ENCODE peak calls at places on chromosomes 7 and 10, in four cellular contexts. S is HepG2, O is fibroblast of lung, X is GM23248. K is an unnamed sample. For H3K4me1, the result is how much of the 10 kb centered on the place peaks cover.

GRCh38 chr10:85222300-85222699 is 893.9 kb downstream of the CCSER2 start:
- DNase-seq in S (no peak), X (no peak), O (no peak), K (no peak)

GRCh38 chr10:101834341-101834740 is 9.3 kb downstream of the KCNIP2 start:
- DNase-seq in O (no peak), X (no peak), S (no peak), K (no peak)

GRCh38 chr10:7488418-7488829 is 77.6 kb upstream of the SFMBT2 start:
- DNase-seq in X (peak), O (peak), S (peak), K (no peak)

GRCh38 chr10:58180633-58181032 is 87.1 kb downstream of the IPMK start:
- DNase-seq in X (peak), O (no peak), S (no peak), K (no peak)

GRCh38 chr10:75464478-75465090 is 33.2 kb downstream of the LRMDA start:
- DNase-seq in X (no peak), O (no peak), S (no peak), K (no peak)

GRCh38 chr7:107047902-107048782 is 3.6 kb downstream of the PRKAR2B start:
- DNase-seq in X (no peak), O (peak), S (no peak), K (no peak)

GRCh38 chr7:101243786-101244384 is 996 bp downstream of the FIS1 start:
- DNase-seq in S (no peak), O (peak), X (peak), K (peak)

GRCh38 chr7:43825391-43825808 is 43.9 kb downstream of the MRPS24 start:
- DNase-seq in S (no peak), X (no peak), O (no peak), K (no peak)

GRCh38 chr7:81029523-81029922 is 110.7 kb upstream of the SEMA3C start:
- DNase-seq in X (no peak), O (no peak), S (no peak), K (no peak)

GRCh38 chr10:10807106-10807505 is 210.6 kb upstream of the CELF2 start:
- DNase-seq in S (no peak), X (no peak), O (no peak), K (no peak)

GRCh38 chr7:100119701-100120517 is 475 bp downstream of the CNPY4 start:
- DNase-seq in S (peak), X (peak), O (peak), K (peak)

GRCh38 chr10:90222372-90222771 is 521.0 kb downstream of the KIF20B start:
- DNase-seq in X (peak), S (no peak), O (peak), K (no peak)

GRCh38 chr10:97016728-97017473 is 168.9 kb downstream of the SLIT1 start:
- DNase-seq in X (no peak), S (no peak), O (peak), K (no peak)

GRCh38 chr7:101678713-101679112 is 49.6 kb upstream of the MYL10 start:
- DNase-seq in S (no peak), O (peak), X (peak), K (no peak)

GRCh38 chr7:157809863-157810851 is 473.4 kb downstream of the DNAJB6 start:
- DNase-seq in O (no peak), X (no peak), S (no peak), K (no peak)

GRCh38 chr10:75395171-75395954 is 6.2 kb downstream of the ZNF503 start:
- DNase-seq in X (peak), O (peak), S (no peak), K (peak)

GRCh38 chr7:72538856-72539255 is 126.7 kb upstream of the CALN1 start:
- DNase-seq in O (peak), X (no peak), S (peak), K (no peak)

GRCh38 chr10:31374146-31374696 is 55.2 kb downstream of the ZEB1 start:
- DNase-seq in X (peak), S (no peak), O (peak), K (no peak)

GRCh38 chr10:84156768-84157167 is 16.8 kb upstream of the GPR15LG start:
- DNase-seq in O (no peak), X (peak), S (no peak), K (no peak)

GRCh38 chr10:70052462-70053211 is at the start of gene MACROH2A2:
- DNase-seq in X (peak), S (peak), O (peak), K (peak)

GRCh38 chr10:3623746-3624145 is 161.3 kb downstream of the KLF6 start:
- DNase-seq in X (peak), O (peak), S (peak), K (no peak)

GRCh38 chr7:106968160-106968559 is 76.3 kb upstream of the PRKAR2B start:
- DNase-seq in S (no peak), X (no peak), O (no peak), K (no peak)

GRCh38 chr7:29146888-29147609 is 712 bp upstream of the CPVL start:
- DNase-seq in X (peak), S (peak), O (peak), K (peak)

GRCh38 chr7:29282819-29283414 is 88.3 kb downstream of the CHN2 start:
- DNase-seq in X (no peak), S (no peak), O (no peak), K (no peak)

GRCh38 chr7:102321351-102322201 is 34.7 kb downstream of the SPDYE6 start:
- DNase-seq in X (peak), O (no peak), S (no peak), K (peak)

GRCh38 chr7:29442146-29442545 is 121.5 kb upstream of the PRR15 start:
- DNase-seq in X (peak), O (peak), S (no peak), K (no peak)

GRCh38 chr10:131101011-131101410 is 210.5 kb downstream of the TCERG1L start:
- DNase-seq in X (no peak), O (no peak), S (no peak), K (no peak)

GRCh38 chr7:126657599-126658358 is 595.0 kb downstream of the GRM8 start:
- DNase-seq in O (no peak), X (no peak), S (peak), K (no peak)

GRCh38 chr7:95141755-95142154 is 182.6 kb downstream of the PON1 start:
- DNase-seq in S (no peak), X (peak), O (peak), K (no peak)

GRCh38 chr7:121872831-121873764 is at the start of gene PTPRZ1:
- DNase-seq in S (no peak), O (peak), X (peak), K (peak)

GRCh38 chr10:62795750-62796149 is 8.8 kb upstream of the ADO start:
- DNase-seq in X (no peak), S (no peak), O (no peak), K (no peak)

GRCh38 chr7:37982423-37982822 is 62.0 kb downstream of the EPDR1 start:
- DNase-seq in O (peak), X (no peak), S (no peak), K (no peak)

GRCh38 chr10:2145486-2145885 is 408.2 kb upstream of the ADARB2 start:
- DNase-seq in S (no peak), X (no peak), O (no peak), K (no peak)

GRCh38 chr7:156943091-156944041 is 6.1 kb upstream of the NOM1 start:
- DNase-seq in X (peak), O (no peak), S (no peak), K (no peak)

GRCh38 chr10:15313844-15314243 is 57.2 kb downstream of the FAM171A1 start:
- DNase-seq in O (no peak), S (no peak), X (no peak), K (no peak)

GRCh38 chr10:22774102-22774501 is 59.7 kb upstream of the PIP4K2A start:
- DNase-seq in S (no peak), X (no peak), O (no peak), K (no peak)
- H3K27ac ChIP-seq in S (no peak), X (no peak), O (no peak), K (no peak)

GRCh38 chr10:95415631-95416031 is 124.8 kb upstream of the PDLIM1 start:
- DNase-seq in X (peak), S (no peak), O (no peak), K (no peak)
- H3K4me1 ChIP-seq in X (under half), S (under half), O (under half), K (under half)

GRCh38 chr10:68095176-68095575 is 14.1 kb upstream of the MYPN start:
- DNase-seq in X (peak), O (peak), S (no peak), K (no peak)
- H3K9ac ChIP-seq in X (peak), O (no peak), S (no peak), K (no peak)

DNA sequence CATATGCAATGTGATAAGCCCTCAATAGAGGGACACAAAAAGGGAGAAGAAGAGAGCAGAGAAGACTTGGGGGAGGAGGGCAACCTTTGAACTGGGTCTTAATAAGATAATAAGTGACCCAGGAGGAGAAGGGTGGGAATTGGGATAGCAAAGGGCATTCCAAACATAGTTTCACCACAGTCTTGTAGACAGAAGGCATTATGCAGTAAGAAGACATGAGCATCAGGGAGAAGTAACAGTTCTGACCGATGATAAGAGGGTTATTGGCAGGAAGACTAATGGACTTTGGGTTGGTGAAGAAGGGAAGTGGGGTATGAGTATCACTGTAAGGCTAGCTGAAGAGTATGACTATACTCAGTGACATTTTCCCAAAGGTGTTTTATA is 63.6 kb downstream of the TES start:
- DNase-seq in S (no peak), X (no peak), O (no peak), K (no peak)
- H3K27ac ChIP-seq in S (no peak), X (no peak), O (peak), K (no peak)

GRCh38 chr7:149280151-149280550 is 18.2 kb downstream of the ZNF783 start:
- DNase-seq in X (no peak), O (no peak), S (no peak), K (no peak)

GRCh38 chr7:149280661-149281507 is 18.9 kb downstream of the ZNF783 start:
- DNase-seq in O (no peak), S (no peak), X (no peak), K (no peak)

GRCh38 chr7:149277871-149278270 is 15.9 kb downstream of the ZNF783 start:
- DNase-seq in S (no peak), X (no peak), O (no peak), K (no peak)

GRCh38 chr7:149278396-149278795 is 16.4 kb downstream of the ZNF783 start:
- DNase-seq in O (no peak), X (no peak), S (no peak), K (no peak)

GRCh38 chr7:149279111-149279743 is 17.2 kb downstream of the ZNF783 start:
- DNase-seq in X (no peak), O (no peak), S (no peak), K (no peak)
- H3K4me1 ChIP-seq in X (under half), O (under half), S (under half), K (under half)

DNA sequence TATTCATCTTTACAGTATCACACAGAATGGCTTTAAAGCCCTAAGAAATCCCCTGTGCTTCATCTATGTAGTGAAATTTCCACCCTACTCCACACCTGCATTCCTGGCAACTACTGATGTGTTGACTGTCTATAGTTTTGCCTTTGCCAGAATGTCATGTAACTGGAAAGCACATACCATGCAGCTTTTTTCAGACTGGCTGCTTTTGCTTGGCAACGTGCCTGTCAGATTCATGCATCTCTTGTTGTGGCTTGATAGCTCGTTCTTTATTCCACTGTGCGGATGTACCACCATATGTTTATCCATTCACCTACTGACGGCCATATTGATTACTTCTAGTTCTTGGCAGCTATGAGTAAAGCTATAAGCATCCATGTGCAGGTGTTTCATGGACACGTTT is 30.6 kb downstream of the RBM17 start:
- DNase-seq in X (no peak), S (no peak), O (peak), K (no peak)
- H3K9ac ChIP-seq in X (no peak), S (no peak), O (no peak), K (no peak)

GRCh38 chr10:13502384-13502783 is 26.4 kb downstream of the BEND7 start:
- DNase-seq in X (no peak), O (no peak), S (no peak), K (no peak)

GRCh38 chr10:13500201-13500600 is 28.6 kb downstream of the BEND7 start:
- DNase-seq in X (no peak), S (peak), O (no peak), K (no peak)

GRCh38 chr10:13496164-13496563 is 32.6 kb downstream of the BEND7 start:
- DNase-seq in X (no peak), O (no peak), S (no peak), K (no peak)

GRCh38 chr10:13496931-13497330 is 31.9 kb downstream of the BEND7 start:
- DNase-seq in X (no peak), S (no peak), O (no peak), K (no peak)

DNA sequence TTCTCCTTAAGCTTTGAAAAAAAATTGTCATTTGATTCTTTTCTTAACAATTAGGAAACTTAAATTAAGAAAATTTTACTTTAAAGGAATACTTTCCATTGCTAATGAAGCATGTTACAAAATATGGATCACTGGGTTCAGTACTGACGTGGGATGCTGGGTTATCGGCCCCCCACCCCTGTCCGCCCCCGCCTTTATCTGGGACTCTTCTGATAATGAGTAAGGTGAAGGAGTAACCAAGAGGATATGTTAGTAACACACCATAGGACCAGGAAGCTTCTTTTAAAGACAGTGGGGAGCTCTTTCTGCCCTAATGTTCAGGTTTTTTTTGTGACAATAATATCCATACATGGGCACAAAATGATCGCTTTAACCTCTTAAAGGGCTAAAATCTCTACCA is 29.7 kb downstream of the BEND7 start:
- DNase-seq in S (no peak), X (no peak), O (no peak), K (no peak)
- H3K27ac ChIP-seq in S (no peak), X (no peak), O (no peak), K (no peak)

DNA sequence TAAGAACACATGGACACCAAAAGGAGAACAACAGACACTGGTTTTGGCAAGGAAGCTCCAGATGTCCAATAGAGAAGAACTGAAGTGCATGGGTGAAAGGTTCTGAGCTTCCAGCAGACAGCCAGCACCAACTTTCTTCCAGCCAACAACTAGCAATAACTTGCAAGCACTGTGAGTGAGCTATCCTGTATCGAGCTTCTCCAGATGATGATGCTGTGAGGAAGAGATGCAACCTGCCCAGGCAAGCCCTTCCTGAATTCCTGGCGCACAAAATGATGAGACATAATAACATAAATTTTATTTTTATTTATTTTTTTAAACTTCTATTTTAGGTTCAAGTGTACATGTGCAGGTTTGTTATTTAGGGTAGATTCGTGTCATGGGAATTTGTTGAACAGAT is 692.1 kb downstream of the DNAJB9 start:
- DNase-seq in S (no peak), X (no peak), O (no peak), K (no peak)
- H3K4me1 ChIP-seq in S (under half), X (under half), O (under half), K (under half)

GRCh38 chr10:72260215-72260587 is 13.5 kb upstream of the DDIT4 start:
- DNase-seq in X (no peak), O (no peak), S (no peak), K (no peak)

GRCh38 chr10:72261323-72262018 is 12.3 kb upstream of the DDIT4 start:
- DNase-seq in O (no peak), S (no peak), X (no peak), K (peak)

GRCh38 chr10:72260588-72261322 is 13.0 kb upstream of the DDIT4 start:
- DNase-seq in X (peak), S (peak), O (peak), K (peak)

GRCh38 chr10:72258617-72259016 is 15.1 kb upstream of the DDIT4 start:
- DNase-seq in S (no peak), O (no peak), X (no peak), K (no peak)

GRCh38 chr10:72259491-72260214 is 14.1 kb upstream of the DDIT4 start:
- DNase-seq in S (no peak), X (peak), O (peak), K (no peak)
- H3K9ac ChIP-seq in S (peak), X (peak), O (peak), K (peak)

GRCh38 chr10:99523251-99523773 is 9.4 kb upstream of the NKX2-3 start:
- DNase-seq in X (no peak), S (no peak), O (no peak), K (peak)

GRCh38 chr10:99524736-99525380 is 7.9 kb upstream of the NKX2-3 start:
- DNase-seq in O (no peak), S (no peak), X (no peak), K (no peak)

GRCh38 chr10:99525897-99526296 is 6.8 kb upstream of the NKX2-3 start:
- DNase-seq in X (no peak), O (no peak), S (no peak), K (no peak)

GRCh38 chr10:99522511-99523250 is 10.1 kb upstream of the NKX2-3 start:
- DNase-seq in X (no peak), S (no peak), O (no peak), K (peak)

GRCh38 chr10:99524050-99524666 is 8.6 kb upstream of the NKX2-3 start:
- DNase-seq in S (no peak), O (no peak), X (no peak), K (no peak)
- H3K27ac ChIP-seq in S (no peak), O (no peak), X (no peak), K (peak)

K was measured in colonic mucosa.